ENCODE peak calls at places on chromosomes 16 and 17, in ten cellular contexts. H, D, V, S, B, Y, A, W, E and X are unnamed samples.

GRCh38 chr17:43891851-43892671 is 15.3 kb downstream of the MPP2 start:
- DNase-seq in E (no peak), B (peak), D (no peak), V (no peak), S (peak), Y (no peak), A (no peak), W (no peak), H (no peak), X (no peak)

GRCh38 chr17:29178750-29179231 is 1.4 kb downstream of the MYO18A start:
- DNase-seq in D (no peak), E (no peak), H (no peak), W (no peak), S (no peak), Y (peak), A (no peak), B (no peak), V (no peak), X (no peak)

GRCh38 chr16:11484691-11485258 is 101.9 kb downstream of the LITAF start:
- DNase-seq in B (peak), V (no peak), E (no peak), S (no peak), A (no peak), W (no peak), H (no peak), D (no peak), Y (no peak), X (no peak)

GRCh38 chr16:58460219-58460610 is 39.7 kb upstream of the NDRG4 start:
- DNase-seq in D (no peak), S (no peak), E (no peak), H (no peak), V (no peak), A (no peak), B (no peak), W (no peak), Y (no peak), X (no peak)

GRCh38 chr17:40341808-40342574 is 22.5 kb downstream of the GJD3 start:
- DNase-seq in W (no peak), E (no peak), D (no peak), S (peak), A (no peak), B (no peak), Y (peak), V (no peak), H (peak), X (no peak)

GRCh38 chr16:57903656-57904055 is 67.3 kb downstream of the CNGB1 start:
- DNase-seq in B (no peak), S (no peak), A (no peak), D (no peak), H (no peak), E (no peak), W (no peak), V (no peak), Y (no peak), X (no peak)

GRCh38 chr17:32956240-32956970 is 28.5 kb downstream of the TMEM98 start:
- DNase-seq in S (no peak), Y (no peak), W (no peak), V (no peak), B (no peak), D (no peak), E (no peak), H (no peak), A (no peak), X (no peak)

GRCh38 chr17:68794636-68795503 is 160.3 kb downstream of the ABCA8 start:
- DNase-seq in H (no peak), Y (no peak), V (no peak), B (peak), A (no peak), E (no peak), D (no peak), S (peak), W (no peak), X (no peak)

GRCh38 chr16:63907251-63907650 is 1214.6 kb downstream of the CDH11 start:
- DNase-seq in W (no peak), V (no peak), S (no peak), Y (no peak), B (no peak), A (no peak), H (no peak), E (no peak), D (no peak), X (no peak)

GRCh38 chr17:19354123-19354522 is 8.4 kb downstream of the B9D1 start:
- DNase-seq in Y (no peak), D (no peak), W (no peak), V (no peak), H (no peak), A (peak), S (peak), B (peak), E (peak), X (no peak)

GRCh38 chr16:23757937-23758619 is 3.3 kb downstream of the CHP2 start:
- DNase-seq in B (no peak), V (no peak), D (peak), W (no peak), S (no peak), E (no peak), Y (no peak), A (no peak), H (no peak), X (no peak)

DNA sequence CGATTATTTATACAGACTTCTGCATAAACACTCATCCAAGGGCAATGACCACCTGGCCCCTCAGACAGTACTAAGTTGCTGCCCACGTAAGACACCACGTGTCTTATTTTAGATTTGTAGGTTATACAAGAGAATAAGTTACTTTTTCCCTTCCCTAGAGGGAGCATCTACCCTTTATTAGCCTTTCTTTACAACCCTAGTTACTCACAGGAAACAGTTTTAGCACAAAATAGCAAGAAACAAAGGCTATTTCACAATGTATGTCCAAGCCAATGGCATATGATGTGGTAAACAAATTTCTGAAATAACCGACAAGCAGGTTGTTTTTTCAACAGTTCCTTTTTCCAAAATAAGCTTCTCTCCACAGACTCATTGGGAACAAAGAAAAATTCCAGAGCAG is 50.1 kb upstream of the ERN1 start:
- DNase-seq in H (no peak), V (no peak), B (peak), W (no peak), A (peak), E (no peak), S (no peak), Y (no peak), D (no peak), X (no peak)
- TF ChIP-seq CTCF in H (no peak), V (peak), B (peak), W (no peak), A (peak), E (no peak), S (no peak), Y (no peak), D (peak), X (peak)

GRCh38 chr17:73645050-73645871 is 1.0 kb upstream of the SDK2 start:
- DNase-seq in V (no peak), D (no peak), E (no peak), W (no peak), Y (peak), H (no peak), B (peak), A (no peak), S (peak), X (no peak)
- TF ChIP-seq CTCF in V (peak), D (peak), E (no peak), W (no peak), Y (no peak), H (no peak), B (no peak), A (no peak), S (no peak), X (peak)

GRCh38 chr17:60602385-60602742 is 2.4 kb downstream of the PPM1D start:
- DNase-seq in B (no peak), E (no peak), W (no peak), S (no peak), Y (no peak), D (no peak), H (no peak), A (no peak), V (no peak), X (no peak)

GRCh38 chr17:60602871-60603270 is 2.9 kb downstream of the PPM1D start:
- DNase-seq in A (no peak), V (no peak), Y (no peak), D (no peak), W (no peak), E (no peak), B (no peak), S (no peak), H (no peak), X (no peak)

GRCh38 chr17:60599620-60600489 is at the start of gene PPM1D:
- DNase-seq in E (peak), Y (peak), V (peak), B (peak), S (peak), H (peak), W (peak), D (peak), A (peak), X (peak)

GRCh38 chr17:60600490-60601431 is 768 bp downstream of the PPM1D start:
- DNase-seq in B (peak), D (peak), S (peak), V (peak), A (peak), H (peak), E (no peak), W (peak), Y (peak), X (no peak)

GRCh38 chr17:60601443-60602384 is 1.7 kb downstream of the PPM1D start:
- DNase-seq in A (peak), S (peak), H (no peak), V (no peak), Y (peak), W (no peak), E (no peak), B (peak), D (no peak), X (no peak)
- TF ChIP-seq CTCF in A (no peak), S (no peak), H (no peak), V (peak), Y (no peak), W (no peak), E (no peak), B (no peak), D (peak), X (peak)

DNA sequence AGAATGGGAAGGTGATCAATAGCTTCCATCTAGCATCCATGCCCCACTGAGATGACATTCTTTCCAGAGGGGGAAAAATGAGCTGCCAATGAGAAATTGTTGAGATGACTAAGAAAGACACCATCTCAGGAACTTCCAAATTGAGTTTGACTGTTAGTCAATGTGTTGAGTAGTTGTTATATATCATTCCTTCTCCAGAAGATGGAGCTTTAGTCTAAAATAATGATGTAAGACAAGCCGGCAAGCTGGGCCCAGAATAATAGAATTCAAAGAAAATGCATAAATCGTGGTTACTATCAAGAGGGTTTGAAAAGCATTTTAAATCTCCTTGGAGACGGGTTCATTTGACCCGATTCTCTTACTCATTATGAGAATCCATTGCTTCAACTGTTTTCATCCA is 71.0 kb upstream of the ATF7IP2 start:
- DNase-seq in H (no peak), Y (peak), D (no peak), A (no peak), V (no peak), E (no peak), B (no peak), S (peak), W (no peak), X (no peak)
- TF ChIP-seq CTCF in H (no peak), Y (no peak), D (no peak), A (no peak), V (peak), E (no peak), B (no peak), S (peak), W (no peak), X (peak)

DNA sequence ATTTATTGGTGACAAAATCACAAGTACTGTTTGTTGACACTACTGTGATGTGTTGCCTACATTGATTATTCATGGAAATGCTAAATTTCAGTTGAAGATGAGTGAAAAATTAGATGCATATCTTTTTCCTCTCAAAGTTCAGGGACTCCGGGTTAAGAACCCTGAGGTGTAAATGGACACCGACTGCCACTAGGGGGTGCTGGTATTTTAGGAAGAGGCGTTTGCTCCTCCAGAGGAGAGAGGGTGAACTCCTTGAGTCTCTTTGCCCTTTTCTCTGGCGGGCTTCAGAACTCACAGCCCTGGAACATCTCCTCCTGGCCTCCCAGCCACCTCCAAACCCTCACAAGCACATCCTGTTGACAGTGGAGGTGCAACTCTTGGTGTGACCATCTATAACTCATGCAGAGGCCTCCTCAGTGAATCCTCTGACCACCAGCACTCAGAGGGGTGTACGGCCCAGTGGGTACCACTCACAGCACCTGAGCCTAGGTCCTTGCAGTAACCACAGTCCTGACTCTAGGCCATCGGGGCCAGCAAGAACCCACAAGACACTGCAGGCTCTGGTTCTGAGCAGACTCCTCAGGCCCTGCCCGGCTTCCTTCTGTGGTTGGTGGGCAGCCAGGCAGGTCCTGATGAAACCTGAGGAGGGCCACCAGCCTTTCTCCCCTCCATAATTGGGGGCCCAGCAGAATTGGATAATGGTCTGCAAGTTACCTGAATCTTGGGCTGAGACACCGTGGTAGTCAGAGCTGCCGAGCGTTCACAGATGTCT is 26.2 kb upstream of the PIK3R5 start:
- DNase-seq in V (no peak), S (peak), B (peak), Y (peak), A (no peak), E (no peak), W (peak), D (peak), H (peak), X (no peak)
- TF ChIP-seq CTCF in V (peak), S (peak), B (peak), Y (peak), A (peak), E (peak), W (no peak), D (peak), H (peak), X (peak)

DNA sequence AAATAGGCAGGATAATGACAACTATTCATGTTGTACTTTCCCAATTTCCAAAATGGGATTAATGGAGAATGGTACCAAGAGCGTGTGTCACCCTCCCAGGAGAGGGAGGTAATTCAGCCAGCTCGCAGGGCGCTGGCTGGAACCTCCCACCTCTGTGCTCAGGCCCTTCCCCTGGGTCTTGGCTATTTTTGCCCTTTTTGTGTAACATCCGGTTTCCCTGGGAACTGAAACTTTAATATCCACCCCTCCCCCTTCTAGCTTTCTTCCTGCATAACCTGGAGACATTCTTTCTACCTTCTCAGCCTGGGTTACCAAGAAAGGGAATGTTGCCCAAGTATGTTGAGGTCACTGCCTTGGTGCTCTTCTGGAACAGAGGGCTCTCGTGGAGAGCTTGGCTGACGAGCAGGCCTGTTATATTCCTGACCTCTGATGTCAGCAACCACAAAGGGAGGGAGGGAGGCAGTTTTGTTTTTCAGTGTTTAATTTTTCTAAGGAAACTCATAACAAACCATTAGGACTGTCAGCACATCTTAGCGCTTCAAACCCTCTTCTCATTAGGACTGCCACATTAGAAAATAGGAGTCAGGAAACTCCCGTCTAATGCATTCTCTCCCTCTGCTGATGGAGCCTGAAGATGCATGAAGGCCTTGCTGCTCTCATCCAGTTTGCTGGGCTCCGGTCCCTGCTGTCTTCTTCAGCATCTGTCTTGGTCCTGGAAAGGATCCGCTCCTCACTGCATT is 25.6 kb downstream of the ITGB3 start:
- DNase-seq in B (peak), W (no peak), A (peak), D (no peak), E (peak), V (no peak), H (peak), S (peak), Y (peak), X (no peak)
- TF ChIP-seq CTCF in B (peak), W (no peak), A (peak), D (no peak), E (peak), V (no peak), H (no peak), S (no peak), Y (no peak), X (peak)

GRCh38 chr16:70018254-70018653 is 67.1 kb downstream of the CLEC18A start:
- DNase-seq in W (no peak), E (no peak), H (no peak), Y (peak), A (no peak), D (no peak), S (peak), V (no peak), B (peak), X (no peak)
- TF ChIP-seq CTCF in W (no peak), E (no peak), H (no peak), Y (peak), A (no peak), D (peak), S (peak), V (no peak), B (peak), X (peak)

DNA sequence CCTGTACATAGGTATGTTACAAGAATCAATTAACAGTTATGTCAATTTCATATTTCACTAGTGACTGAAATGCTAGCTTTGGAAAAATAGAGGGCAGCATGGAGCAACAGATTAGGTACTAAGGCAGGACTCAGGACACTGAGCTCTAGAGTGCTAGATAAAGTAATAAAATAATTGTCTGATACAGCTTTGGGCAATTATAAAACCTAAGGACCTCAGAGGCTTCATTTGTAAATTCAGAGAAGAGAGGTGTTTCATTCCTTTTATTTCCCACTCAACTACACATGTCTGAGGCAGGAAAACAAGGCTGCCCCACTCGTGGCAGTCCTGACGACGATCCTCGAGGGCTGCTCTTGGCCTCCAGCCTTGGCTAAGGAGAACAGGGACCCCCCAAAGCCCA is 81.5 kb downstream of the CA4 start:
- DNase-seq in H (no peak), A (no peak), Y (no peak), E (no peak), D (no peak), V (no peak), S (no peak), B (peak), W (no peak), X (no peak)
- TF ChIP-seq CTCF in H (peak), A (peak), Y (peak), E (peak), D (peak), V (peak), S (peak), B (peak), W (no peak), X (peak)

GRCh38 chr16:27181020-27181419 is 22.3 kb upstream of the KDM8 start:
- DNase-seq in V (no peak), S (no peak), B (no peak), E (no peak), D (no peak), Y (no peak), A (no peak), W (no peak), H (no peak), X (no peak)
- TF ChIP-seq CTCF in V (peak), S (no peak), B (no peak), E (no peak), D (no peak), Y (no peak), A (no peak), W (no peak), H (no peak), X (no peak)

DNA sequence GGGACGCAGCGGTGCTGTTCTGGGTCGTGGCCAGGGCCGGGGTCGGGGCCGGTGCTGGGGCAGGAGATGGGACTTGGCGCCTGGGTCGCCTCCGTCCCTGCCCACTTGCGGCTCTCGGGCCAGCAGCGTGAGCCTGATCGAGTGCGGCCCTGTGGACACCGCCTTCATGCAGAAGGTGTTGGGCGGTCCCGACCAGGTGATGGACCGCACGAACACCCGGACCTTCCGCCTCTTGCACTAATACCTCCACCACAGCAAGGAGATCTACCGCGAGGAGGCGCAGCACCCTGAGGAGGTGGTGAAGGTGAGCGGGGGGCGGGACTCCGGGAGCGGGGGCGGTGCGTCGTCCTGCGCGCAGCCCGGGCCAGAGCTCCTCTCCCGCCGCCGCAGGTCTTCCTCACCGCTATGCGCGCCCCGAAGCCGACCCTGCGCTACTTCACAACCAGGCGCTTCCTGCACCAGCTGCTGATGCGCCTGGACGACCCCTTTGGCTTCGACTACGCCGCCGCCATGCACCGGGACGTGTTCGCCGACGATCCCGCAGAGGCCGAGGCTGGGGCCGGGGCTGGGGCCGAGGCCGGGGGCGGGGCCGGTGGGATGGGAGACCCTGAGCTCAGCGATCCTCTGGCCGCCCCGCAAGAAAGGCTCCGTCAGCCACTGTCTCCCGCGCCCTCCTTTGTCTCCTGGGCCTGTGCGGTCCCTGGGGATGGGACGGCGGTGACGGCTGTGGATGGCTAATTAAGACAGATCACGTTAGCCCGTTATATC is 4.5 kb upstream of the HSD17B1 start:
- DNase-seq in A (no peak), H (peak), V (peak), Y (peak), B (no peak), W (peak), S (no peak), D (no peak), E (no peak), X (no peak)
- TF ChIP-seq CTCF in A (no peak), H (peak), V (peak), Y (peak), B (peak), W (no peak), S (peak), D (no peak), E (peak), X (peak)